ENCODE peak calls at places on chromosome 3, in four cellular contexts. I, O, A and K are unnamed samples. For H3K4me1, the result is how much of the 10 kb centered on the place peaks cover.

GRCh38 chr3:162295323-162295983 is 798.8 kb downstream of the OTOL1 start:
- DNase-seq in I (no peak), O (no peak), A (no peak), K (no peak)

GRCh38 chr3:168533600-168533999 is 437.9 kb upstream of the GOLIM4 start:
- DNase-seq in I (no peak), O (no peak), A (no peak), K (no peak)

GRCh38 chr3:108462899-108463298 is 47.5 kb downstream of the MYH15 start:
- DNase-seq in I (no peak), O (no peak), A (no peak), K (no peak)

GRCh38 chr3:125374501-125374995 is 577 bp downstream of the ZNF148 start:
- DNase-seq in I (peak), O (peak), A (peak), K (peak)

GRCh38 chr3:11632966-11633365 is 10.7 kb downstream of the VGLL4 start:
- DNase-seq in I (no peak), O (no peak), A (no peak), K (no peak)

GRCh38 chr3:27507515-27508266 is 23.5 kb upstream of the SLC4A7 start:
- DNase-seq in I (peak), O (no peak), A (no peak), K (no peak)

GRCh38 chr3:107284570-107284969 is 92.7 kb upstream of the CCDC54 start:
- DNase-seq in I (no peak), O (no peak), A (no peak), K (no peak)

GRCh38 chr3:109933576-109933975 is 596.2 kb upstream of the DPPA4 start:
- DNase-seq in I (no peak), O (no peak), A (no peak), K (no peak)

GRCh38 chr3:196274585-196274984 is 12.9 kb downstream of the PCYT1A start:
- DNase-seq in I (no peak), O (no peak), A (peak), K (no peak)

GRCh38 chr3:55570361-55570760 is 83.3 kb upstream of the WNT5A start:
- DNase-seq in I (no peak), O (no peak), A (no peak), K (no peak)

GRCh38 chr3:36944641-36945270 is at the start of gene TRANK1:
- DNase-seq in I (peak), O (peak), A (peak), K (peak)

GRCh38 chr3:11452988-11453847 is 181.0 kb downstream of the ATG7 start:
- DNase-seq in I (no peak), O (no peak), A (no peak), K (no peak)

DNA sequence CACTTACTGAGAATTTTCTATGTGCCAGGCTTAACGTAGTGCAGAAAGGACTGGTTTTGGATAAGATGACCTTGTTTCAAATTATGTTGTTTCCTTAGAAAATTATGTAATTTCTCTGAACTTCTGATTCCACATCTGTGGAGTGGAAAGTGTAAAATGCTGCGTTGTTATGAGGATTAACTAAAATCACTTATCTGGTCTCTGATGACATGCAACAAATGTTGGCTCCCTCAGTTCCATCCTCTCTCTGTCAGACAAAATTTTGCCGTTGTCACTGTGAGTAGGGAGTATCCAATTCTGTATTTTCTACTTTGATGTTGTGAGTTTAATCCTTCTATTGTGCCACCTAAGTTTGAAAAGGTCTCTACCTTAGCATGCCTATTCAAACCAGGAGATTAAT is 175.5 kb downstream of the KCNMB2 start:
- DNase-seq in I (no peak), O (no peak), A (no peak), K (no peak)
- H3K4me1 ChIP-seq in I (under half), O (under half), A (under half), K (under half)

DNA sequence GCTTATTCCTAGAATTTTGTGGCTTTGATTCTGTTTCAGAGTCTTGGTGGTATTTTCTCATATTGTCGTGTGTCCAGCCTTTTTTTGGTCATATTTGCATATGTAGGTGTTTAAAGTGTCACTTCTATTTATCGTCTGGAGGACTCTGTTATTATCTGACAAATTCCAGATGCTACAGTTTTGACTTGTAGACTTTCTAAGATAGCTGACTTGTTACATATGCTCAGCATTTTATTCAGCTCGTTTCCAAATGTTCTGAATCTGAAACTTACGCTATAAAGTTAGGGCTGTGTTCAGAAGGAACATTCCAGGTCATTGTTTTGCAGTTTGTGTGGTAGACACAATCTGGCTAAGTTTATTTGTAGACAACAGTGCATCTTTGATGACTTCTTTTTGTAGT is 1.9 kb downstream of the PPP4R2 start:
- DNase-seq in I (no peak), O (no peak), A (no peak), K (no peak)
- H3K4me1 ChIP-seq in I (under half), O (under half), A (under half), K (half or more)

DNA sequence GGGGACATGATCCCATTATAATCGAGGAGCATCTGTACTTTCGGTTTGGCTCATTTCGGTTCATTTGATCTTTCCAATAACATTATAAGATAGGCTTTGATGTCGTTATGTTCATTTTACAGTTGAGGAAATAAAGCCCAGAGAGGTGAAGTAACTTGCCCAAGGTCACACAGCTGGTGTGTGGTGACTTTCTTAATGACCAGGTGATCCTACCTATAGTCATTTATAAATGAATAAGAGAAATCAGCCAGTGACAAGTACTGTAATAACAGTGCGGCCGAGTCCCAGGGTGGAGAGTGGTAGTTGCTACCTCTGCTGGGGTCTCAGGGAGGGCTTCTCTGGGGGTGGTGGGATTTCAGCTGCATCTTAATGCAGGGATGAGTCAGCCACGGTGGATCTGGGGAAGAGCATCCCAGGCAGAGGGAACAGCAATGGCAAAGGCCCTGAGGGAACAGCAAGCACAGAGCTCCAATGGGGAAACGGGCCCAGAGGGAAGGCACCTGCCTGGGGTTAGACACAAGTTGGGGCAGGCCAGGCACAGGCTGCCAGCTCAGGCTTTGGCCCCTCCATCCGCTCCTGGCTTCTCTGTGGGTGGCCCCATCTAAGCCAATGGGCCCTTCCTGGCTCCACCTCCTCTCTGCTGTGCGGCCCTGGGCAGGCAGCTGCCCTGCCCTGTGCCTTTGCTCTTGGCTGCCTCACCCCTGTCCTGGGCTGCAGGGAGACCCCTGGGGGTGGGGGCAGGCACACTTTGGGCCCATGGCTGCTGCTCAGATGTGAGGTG is 1.1 kb upstream of the FBLN2 start:
- DNase-seq in I (no peak), O (peak), A (no peak), K (no peak)
- H3K4me1 ChIP-seq in I (under half), O (under half), A (under half), K (under half)

DNA sequence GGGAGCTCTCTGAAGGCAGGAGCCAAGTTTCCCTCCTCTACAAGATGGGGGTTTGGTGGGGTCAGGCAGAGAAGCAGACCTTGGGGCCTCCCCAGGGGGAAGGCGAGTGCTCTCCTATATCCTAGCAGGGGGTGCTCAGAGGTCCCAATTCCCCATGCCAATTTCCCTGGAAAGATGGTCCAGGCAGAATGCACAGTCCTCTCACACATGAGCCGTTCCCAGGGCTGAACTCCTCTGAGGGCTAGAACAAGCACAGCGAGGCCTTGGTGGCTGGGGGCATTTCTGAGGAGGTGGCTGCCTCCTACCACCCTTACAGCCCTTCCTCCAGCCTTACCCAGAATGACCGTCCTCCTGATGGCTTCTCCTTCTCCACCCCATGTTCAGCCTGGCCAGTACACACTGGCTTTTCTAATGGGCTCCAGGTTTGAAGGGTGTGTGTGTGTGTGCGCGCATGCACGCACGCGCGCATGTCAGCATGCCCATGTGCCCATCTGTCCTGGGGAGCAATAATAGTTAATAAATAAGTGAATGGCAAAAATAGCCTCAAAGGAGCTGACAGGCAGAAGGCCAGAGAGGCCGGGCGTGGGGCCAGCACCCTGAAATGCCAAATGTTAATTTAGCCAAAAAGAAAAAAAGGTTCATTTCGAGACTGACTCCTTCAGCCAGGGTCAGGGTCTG is 24.4 kb downstream of the ADCY5 start:
- DNase-seq in I (no peak), O (no peak), A (no peak), K (peak)
- H3K4me1 ChIP-seq in I (under half), O (under half), A (under half), K (half or more)

GRCh38 chr3:56787784-56788256 is 13.9 kb downstream of the ARHGEF3 start:
- DNase-seq in I (no peak), O (no peak), A (peak), K (no peak)

GRCh38 chr3:56790016-56790950 is 11.5 kb downstream of the ARHGEF3 start:
- DNase-seq in I (no peak), O (no peak), A (peak), K (no peak)

GRCh38 chr3:56785499-56785898 is 16.2 kb downstream of the ARHGEF3 start:
- DNase-seq in I (no peak), O (no peak), A (no peak), K (no peak)

GRCh38 chr3:56787258-56787777 is 14.4 kb downstream of the ARHGEF3 start:
- DNase-seq in I (no peak), O (no peak), A (no peak), K (no peak)

GRCh38 chr3:56788506-56788905 is 13.2 kb downstream of the ARHGEF3 start:
- DNase-seq in I (no peak), O (no peak), A (no peak), K (no peak)
- H3K4me1 ChIP-seq in I (half or more), O (under half), A (half or more), K (half or more)

GRCh38 chr3:181935915-181936314 is 224.2 kb downstream of the SOX2 start:
- DNase-seq in I (no peak), O (no peak), A (no peak), K (no peak)

GRCh38 chr3:181936774-181937173 is 225.0 kb downstream of the SOX2 start:
- DNase-seq in I (no peak), O (no peak), A (no peak), K (no peak)

GRCh38 chr3:181932039-181932438 is 220.3 kb downstream of the SOX2 start:
- DNase-seq in I (no peak), O (no peak), A (no peak), K (no peak)

GRCh38 chr3:181930105-181930504 is 218.4 kb downstream of the SOX2 start:
- DNase-seq in I (no peak), O (no peak), A (no peak), K (no peak)

DNA sequence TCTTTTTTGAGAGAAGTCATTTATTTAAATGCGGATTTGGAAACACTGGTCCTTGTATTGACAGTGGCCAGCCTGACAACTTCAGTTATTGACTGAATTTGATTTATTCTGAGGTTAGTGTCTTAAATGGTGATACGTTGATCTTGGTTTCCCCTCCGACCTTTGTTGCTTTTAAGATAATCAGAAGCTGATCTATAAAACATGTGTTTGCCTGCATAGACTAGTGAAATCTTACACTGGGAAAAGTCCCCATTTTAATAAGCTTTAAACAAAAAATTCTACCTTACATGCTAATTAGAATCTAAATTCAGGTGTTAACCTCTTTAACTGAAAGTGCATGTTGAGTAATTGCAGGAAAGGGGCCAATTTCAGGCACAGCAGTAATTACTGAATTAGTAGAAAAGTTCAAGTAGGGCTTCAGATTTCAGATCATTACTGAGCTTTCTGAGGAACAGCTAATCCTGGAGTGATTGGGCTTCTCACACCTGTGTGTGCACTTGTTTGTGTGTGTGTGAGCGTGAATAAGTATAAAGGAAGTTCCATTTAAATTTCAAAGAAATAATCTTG is 221.4 kb downstream of the SOX2 start:
- DNase-seq in I (no peak), O (no peak), A (no peak), K (no peak)
- H3K4me1 ChIP-seq in I (under half), O (under half), A (under half), K (under half)

GRCh38 chr3:129425213-129425612 is 3.2 kb downstream of the EFCAB12 start:
- DNase-seq in I (no peak), O (peak), A (no peak), K (no peak)

GRCh38 chr3:129421988-129422745 is 6.3 kb downstream of the EFCAB12 start:
- DNase-seq in I (no peak), O (no peak), A (no peak), K (no peak)

GRCh38 chr3:129425619-129426018 is 2.8 kb downstream of the EFCAB12 start:
- DNase-seq in I (no peak), O (no peak), A (no peak), K (no peak)

GRCh38 chr3:129422897-129423296 is 5.5 kb downstream of the EFCAB12 start:
- DNase-seq in I (no peak), O (no peak), A (no peak), K (no peak)

GRCh38 chr3:129424185-129424841 is 4.1 kb downstream of the EFCAB12 start:
- DNase-seq in I (no peak), O (no peak), A (no peak), K (no peak)
- H3K4me1 ChIP-seq in I (under half), O (under half), A (under half), K (under half)